ENCODE peak calls at places on chromosomes 7 and 10, in eight cellular contexts. One of them, this sample, is unnamed.
A peak's percentile ranks its signal among the peaks of the same experiment; 100 is the strongest.

GRCh38 chr7:114818501-114818900 is 103.4 kb upstream of the MDFIC start:
- DNase-seq in PC-3: peak; percentile 62
- DNase-seq in SK-N-SH: no peak
- DNase-seq in spleen: no peak
- DNase-seq in mesenchymal stem cell: peak; percentile 48
- DNase-seq in uterus: no peak
- DNase-seq in lung: no peak
- DNase-seq in psoas muscle: no peak
- DNase-seq in this sample: no peak

GRCh38 chr10:124319926-124320391 is 98.8 kb downstream of the OAT start:
- DNase-seq in PC-3: no peak
- DNase-seq in SK-N-SH: no peak
- DNase-seq in spleen: no peak
- DNase-seq in mesenchymal stem cell: peak; percentile 49
- DNase-seq in uterus: no peak
- DNase-seq in lung: no peak
- DNase-seq in psoas muscle: no peak
- DNase-seq in this sample: no peak

GRCh38 chr7:135771961-135772638 is 23.5 kb upstream of the FAM180A start:
- DNase-seq in PC-3: peak; percentile 46
- DNase-seq in SK-N-SH: no peak
- DNase-seq in spleen: no peak
- DNase-seq in mesenchymal stem cell: peak; percentile 82
- DNase-seq in uterus: no peak
- DNase-seq in lung: no peak
- DNase-seq in psoas muscle: no peak
- DNase-seq in this sample: no peak

GRCh38 chr10:93753621-93754250 is 4.0 kb upstream of the LGI1 start:
- DNase-seq in PC-3: no peak
- DNase-seq in SK-N-SH: no peak
- DNase-seq in spleen: no peak
- DNase-seq in mesenchymal stem cell: peak; percentile 89
- DNase-seq in uterus: no peak
- DNase-seq in lung: no peak
- DNase-seq in psoas muscle: no peak
- DNase-seq in this sample: no peak

GRCh38 chr10:11602357-11602756 is 9.1 kb downstream of the USP6NL start:
- DNase-seq in PC-3: no peak
- DNase-seq in SK-N-SH: no peak
- DNase-seq in spleen: no peak
- DNase-seq in mesenchymal stem cell: no peak
- DNase-seq in uterus: no peak
- DNase-seq in lung: no peak
- DNase-seq in psoas muscle: no peak
- DNase-seq in this sample: no peak

GRCh38 chr10:130606001-130606405 is 469.8 kb downstream of the GLRX3 start:
- DNase-seq in PC-3: no peak
- DNase-seq in SK-N-SH: peak; percentile 21
- DNase-seq in spleen: no peak
- DNase-seq in mesenchymal stem cell: no peak
- DNase-seq in uterus: no peak
- DNase-seq in lung: no peak
- DNase-seq in psoas muscle: no peak
- DNase-seq in this sample: no peak

GRCh38 chr7:50721160-50721559 is 61.5 kb downstream of the GRB10 start:
- DNase-seq in PC-3: no peak
- DNase-seq in SK-N-SH: no peak
- DNase-seq in spleen: no peak
- DNase-seq in mesenchymal stem cell: no peak
- DNase-seq in uterus: no peak
- DNase-seq in lung: no peak
- DNase-seq in psoas muscle: no peak
- DNase-seq in this sample: no peak

GRCh38 chr7:38932509-38933168 is 23.6 kb upstream of the VPS41 start:
- DNase-seq in PC-3: peak; percentile 63
- DNase-seq in SK-N-SH: peak; percentile 53
- DNase-seq in spleen: peak; percentile 76
- DNase-seq in mesenchymal stem cell: peak; percentile 61
- DNase-seq in uterus: peak; percentile 25
- DNase-seq in lung: peak; percentile 69
- DNase-seq in psoas muscle: peak; percentile 68
- DNase-seq in this sample: peak; percentile 6

GRCh38 chr7:102150266-102150665 is 136.4 kb upstream of the SH2B2 start:
- DNase-seq in PC-3: no peak
- DNase-seq in SK-N-SH: no peak
- DNase-seq in spleen: no peak
- DNase-seq in mesenchymal stem cell: no peak
- DNase-seq in uterus: no peak
- DNase-seq in lung: no peak
- DNase-seq in psoas muscle: peak; percentile 50
- DNase-seq in this sample: no peak

GRCh38 chr7:51321961-51322515 is 5.4 kb upstream of the COBL start:
- DNase-seq in PC-3: no peak
- DNase-seq in SK-N-SH: no peak
- DNase-seq in spleen: no peak
- DNase-seq in mesenchymal stem cell: no peak
- DNase-seq in uterus: no peak
- DNase-seq in lung: no peak
- DNase-seq in psoas muscle: no peak
- DNase-seq in this sample: no peak

GRCh38 chr7:4959356-4959755 is 369 bp upstream of the MMD2 start:
- DNase-seq in PC-3: no peak
- DNase-seq in SK-N-SH: no peak
- DNase-seq in spleen: peak; percentile 19
- DNase-seq in mesenchymal stem cell: no peak
- DNase-seq in uterus: no peak
- DNase-seq in lung: no peak
- DNase-seq in psoas muscle: no peak
- DNase-seq in this sample: no peak

GRCh38 chr7:75716992-75717626 is 21.6 kb downstream of the HIP1 start:
- DNase-seq in PC-3: peak; percentile 66
- DNase-seq in SK-N-SH: no peak
- DNase-seq in spleen: peak; percentile 11
- DNase-seq in mesenchymal stem cell: peak; percentile 82
- DNase-seq in uterus: no peak
- DNase-seq in lung: no peak
- DNase-seq in psoas muscle: no peak
- DNase-seq in this sample: no peak

GRCh38 chr10:3853547-3853989 is 68.6 kb upstream of the KLF6 start:
- DNase-seq in PC-3: peak; percentile 48
- DNase-seq in SK-N-SH: no peak
- DNase-seq in spleen: no peak
- DNase-seq in mesenchymal stem cell: peak; percentile 70
- DNase-seq in uterus: peak; percentile 49
- DNase-seq in lung: peak; percentile 73
- DNase-seq in psoas muscle: no peak
- DNase-seq in this sample: no peak

GRCh38 chr10:72800000-72800740 is 93.4 kb upstream of the OIT3 start:
- DNase-seq in PC-3: peak; percentile 54
- DNase-seq in SK-N-SH: peak; percentile 45
- DNase-seq in spleen: no peak
- DNase-seq in mesenchymal stem cell: no peak
- DNase-seq in uterus: no peak
- DNase-seq in lung: no peak
- DNase-seq in psoas muscle: no peak
- DNase-seq in this sample: no peak

GRCh38 chr10:132162021-132162531 is 24.7 kb upstream of the DPYSL4 start:
- DNase-seq in PC-3: no peak
- DNase-seq in SK-N-SH: no peak
- DNase-seq in spleen: peak; percentile 41
- DNase-seq in mesenchymal stem cell: no peak
- DNase-seq in uterus: no peak
- DNase-seq in lung: no peak
- DNase-seq in psoas muscle: peak; percentile 48
- DNase-seq in this sample: no peak

GRCh38 chr7:134954197-134955082 is 31.9 kb upstream of the AGBL3 start:
- DNase-seq in PC-3: peak; percentile 50
- DNase-seq in SK-N-SH: peak; percentile 44
- DNase-seq in spleen: no peak
- DNase-seq in mesenchymal stem cell: peak; percentile 51
- DNase-seq in uterus: no peak
- DNase-seq in lung: no peak
- DNase-seq in psoas muscle: no peak
- DNase-seq in this sample: no peak

GRCh38 chr7:36796850-36797618 is 72.7 kb upstream of the AOAH start:
- DNase-seq in PC-3: no peak
- DNase-seq in SK-N-SH: no peak
- DNase-seq in spleen: no peak
- DNase-seq in mesenchymal stem cell: no peak
- DNase-seq in uterus: no peak
- DNase-seq in lung: no peak
- DNase-seq in psoas muscle: no peak
- DNase-seq in this sample: no peak

GRCh38 chr7:31036941-31037340 is 15.2 kb upstream of the ADCYAP1R1 start:
- DNase-seq in PC-3: no peak
- DNase-seq in SK-N-SH: no peak
- DNase-seq in spleen: no peak
- DNase-seq in mesenchymal stem cell: no peak
- DNase-seq in uterus: no peak
- DNase-seq in lung: no peak
- DNase-seq in psoas muscle: no peak
- DNase-seq in this sample: no peak

GRCh38 chr7:90660819-90661218 is 64.7 kb downstream of the CDK14 start:
- DNase-seq in PC-3: no peak
- DNase-seq in SK-N-SH: no peak
- DNase-seq in spleen: no peak
- DNase-seq in mesenchymal stem cell: no peak
- DNase-seq in uterus: no peak
- DNase-seq in lung: no peak
- DNase-seq in psoas muscle: no peak
- DNase-seq in this sample: no peak

DNA sequence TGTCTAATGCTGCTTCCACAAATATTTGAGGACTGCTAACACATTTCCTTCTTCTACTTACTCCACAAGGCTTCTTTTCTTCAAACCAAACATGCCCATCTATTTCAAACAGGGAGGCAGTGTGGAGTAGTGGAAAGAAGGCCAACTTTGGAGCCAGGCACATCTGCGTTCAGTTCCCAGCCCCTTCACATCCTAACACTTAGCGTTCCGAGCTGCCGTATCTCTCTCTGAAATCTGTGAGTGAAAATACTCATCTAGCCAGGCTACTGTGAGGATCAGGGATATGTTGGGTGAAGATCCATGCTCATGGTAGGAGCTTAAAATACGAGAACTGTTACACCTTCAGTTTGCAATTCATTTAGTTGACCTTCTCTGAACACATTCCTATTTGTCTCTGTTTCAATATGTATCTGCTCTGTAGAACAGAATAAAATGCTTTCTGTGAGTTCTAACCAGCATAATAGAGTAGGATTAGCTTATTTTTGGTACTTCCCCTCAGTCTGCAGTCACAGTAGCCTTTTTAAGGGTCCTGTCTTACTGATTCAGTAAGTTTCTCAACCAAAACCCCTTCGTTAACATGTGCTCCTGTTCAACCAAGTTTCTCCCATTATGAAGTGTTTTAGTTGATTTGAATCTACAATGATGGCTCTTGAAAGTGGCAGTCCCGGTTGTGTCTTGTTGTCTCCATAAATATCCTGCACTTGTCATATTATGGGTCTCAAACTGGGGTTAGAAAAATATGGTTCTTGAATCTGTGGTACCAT is 3.3 kb upstream of the MEST start:
- DNase-seq in PC-3: no peak
- DNase-seq in SK-N-SH: peak; percentile 27
- DNase-seq in spleen: no peak
- DNase-seq in mesenchymal stem cell: peak; percentile 46
- DNase-seq in uterus: no peak
- DNase-seq in lung: no peak
- DNase-seq in psoas muscle: no peak
- DNase-seq in this sample: no peak
- H3K27me3 ChIP-seq in PC-3: no peaks in the 10 kb centered on the region
- H3K27me3 ChIP-seq in SK-N-SH: no peaks in the 10 kb centered on the region
- H3K27me3 ChIP-seq in spleen: peaks cover 3% of the 10 kb centered on the region
- H3K27me3 ChIP-seq in mesenchymal stem cell: no peaks in the 10 kb centered on the region
- H3K27me3 ChIP-seq in uterus: no peaks in the 10 kb centered on the region
- H3K27me3 ChIP-seq in lung: no peaks in the 10 kb centered on the region
- H3K27me3 ChIP-seq in psoas muscle: peaks cover 48% of the 10 kb centered on the region
- H3K27me3 ChIP-seq in this sample: peaks cover 11% of the 10 kb centered on the region

DNA sequence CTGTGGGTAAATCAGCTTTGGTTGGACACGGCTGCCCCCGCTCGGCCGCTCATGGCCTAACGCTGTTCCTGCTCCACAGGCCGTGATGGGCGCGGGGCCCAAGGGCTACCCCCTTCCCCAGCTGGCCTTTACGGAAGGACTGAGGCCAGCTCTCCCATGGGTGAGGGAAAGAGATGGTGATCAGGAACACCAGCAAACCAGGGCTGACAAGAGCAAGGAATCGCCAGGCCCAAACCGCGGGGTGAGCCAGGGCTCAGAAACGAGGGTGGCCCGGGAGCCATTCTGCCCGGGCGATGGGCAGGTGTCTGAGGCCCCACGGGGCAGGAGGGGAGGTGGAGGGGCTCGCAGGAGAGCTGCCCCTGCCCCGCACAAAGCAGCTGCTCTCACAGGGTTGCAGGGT is 26.6 kb downstream of the GPER1 start:
- DNase-seq in PC-3: no peak
- DNase-seq in SK-N-SH: no peak
- DNase-seq in spleen: peak; percentile 38
- DNase-seq in mesenchymal stem cell: no peak
- DNase-seq in uterus: no peak
- DNase-seq in lung: no peak
- DNase-seq in psoas muscle: peak; percentile 36
- DNase-seq in this sample: no peak
- H3K4me1 ChIP-seq in PC-3: no peaks in the 10 kb centered on the region
- H3K4me1 ChIP-seq in SK-N-SH: no peaks in the 10 kb centered on the region
- H3K4me1 ChIP-seq in spleen: no peaks in the 10 kb centered on the region
- H3K4me1 ChIP-seq in mesenchymal stem cell: no peaks in the 10 kb centered on the region
- H3K4me1 ChIP-seq in uterus: no peaks in the 10 kb centered on the region
- H3K4me1 ChIP-seq in lung: no peaks in the 10 kb centered on the region
- H3K4me1 ChIP-seq in psoas muscle: no peaks in the 10 kb centered on the region
- H3K4me1 ChIP-seq in this sample: no peaks in the 10 kb centered on the region

DNA sequence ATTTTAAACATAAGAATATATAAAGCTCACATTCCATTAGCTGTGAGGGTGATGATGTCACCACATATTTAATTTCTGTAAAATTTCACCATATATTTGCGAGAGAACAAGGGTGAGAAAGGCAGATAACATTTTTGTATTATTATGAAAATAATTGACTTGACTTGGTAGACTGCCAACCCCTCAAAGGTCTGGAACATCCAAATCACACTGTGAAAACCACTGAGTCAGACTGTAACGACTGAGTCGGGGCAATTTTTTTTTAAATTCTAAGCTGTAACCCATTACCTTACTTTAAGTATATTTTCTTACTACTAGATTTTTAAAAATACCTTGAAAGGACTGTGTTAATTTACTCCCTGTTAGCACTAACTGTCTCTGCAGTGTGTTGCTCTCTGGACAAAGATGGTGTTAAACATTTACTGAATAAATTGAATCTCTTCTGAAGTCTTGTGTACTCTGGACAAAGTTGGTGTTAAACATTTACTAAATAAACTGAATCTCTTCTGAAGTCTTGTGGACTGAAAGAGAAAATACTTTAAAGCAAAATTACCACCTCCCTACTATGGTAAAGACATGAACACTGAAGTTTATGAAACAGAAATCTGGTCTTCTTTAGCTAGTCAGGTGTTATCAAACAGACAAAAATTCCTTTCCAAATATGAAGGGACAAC is 14.1 kb downstream of the PDZD8 start:
- DNase-seq in PC-3: peak; percentile 23
- DNase-seq in SK-N-SH: no peak
- DNase-seq in spleen: no peak
- DNase-seq in mesenchymal stem cell: no peak
- DNase-seq in uterus: no peak
- DNase-seq in lung: no peak
- DNase-seq in psoas muscle: no peak
- DNase-seq in this sample: no peak
- H3K27ac ChIP-seq in PC-3: peak overlapping the region; percentile 3
- H3K27ac ChIP-seq in SK-N-SH: no peak overlapping the region
- H3K27ac ChIP-seq in spleen: no peak overlapping the region
- H3K27ac ChIP-seq in mesenchymal stem cell: peak overlapping the region; percentile 87
- H3K27ac ChIP-seq in uterus: no peak overlapping the region
- H3K27ac ChIP-seq in lung: no peak overlapping the region
- H3K27ac ChIP-seq in psoas muscle: no peak overlapping the region
- H3K27ac ChIP-seq in this sample: no peak overlapping the region

GRCh38 chr7:155836216-155837125 is 24.2 kb upstream of the SHH start:
- DNase-seq in PC-3: no peak
- DNase-seq in SK-N-SH: no peak
- DNase-seq in spleen: peak; percentile 70
- DNase-seq in mesenchymal stem cell: no peak
- DNase-seq in uterus: no peak
- DNase-seq in lung: no peak
- DNase-seq in psoas muscle: no peak
- DNase-seq in this sample: no peak
- H3K27me3 ChIP-seq in PC-3: no peaks in the 10 kb centered on the region
- H3K27me3 ChIP-seq in SK-N-SH: peaks cover 95% of the 10 kb centered on the region
- H3K27me3 ChIP-seq in spleen: no peaks in the 10 kb centered on the region
- H3K27me3 ChIP-seq in mesenchymal stem cell: peaks cover 9% of the 10 kb centered on the region
- H3K27me3 ChIP-seq in uterus: no peaks in the 10 kb centered on the region
- H3K27me3 ChIP-seq in lung: no peaks in the 10 kb centered on the region
- H3K27me3 ChIP-seq in psoas muscle: peaks cover 10% of the 10 kb centered on the region
- H3K27me3 ChIP-seq in this sample: no peaks in the 10 kb centered on the region

This sample was measured in CD8-positive, alpha-beta memory T cell.